ENCODE peak calls at places on chromosomes 3 and 15, in four cellular contexts. One of them, this sample, is unnamed. For H3K4me1, the result is how much of the 10 kb centered on the place peaks cover.

GRCh38 chr3:172065534-172065933 is 26.2 kb downstream of the FNDC3B start:
- ATAC-seq in Panc1: no peak
- ATAC-seq in K562: peak
- ATAC-seq in HCT116: no peak
- ATAC-seq in this sample: no peak

GRCh38 chr15:80693682-80694623 is 1.2 kb upstream of the ABHD17C start:
- ATAC-seq in HCT116: no peak
- ATAC-seq in Panc1: peak
- ATAC-seq in K562: no peak
- ATAC-seq in this sample: peak

GRCh38 chr3:149479621-149480325 is 5.3 kb downstream of the TM4SF4 start:
- ATAC-seq in K562: peak
- ATAC-seq in Panc1: peak
- ATAC-seq in HCT116: no peak
- ATAC-seq in this sample: no peak

GRCh38 chr3:120227710-120228347 is 57.2 kb downstream of the GPR156 start:
- ATAC-seq in Panc1: no peak
- ATAC-seq in K562: no peak
- ATAC-seq in HCT116: no peak
- ATAC-seq in this sample: no peak

GRCh38 chr15:25787855-25788521 is 75.1 kb downstream of the ATP10A start:
- ATAC-seq in HCT116: no peak
- ATAC-seq in Panc1: no peak
- ATAC-seq in K562: peak
- ATAC-seq in this sample: no peak

GRCh38 chr15:25838191-25838870 is 24.8 kb downstream of the ATP10A start:
- ATAC-seq in Panc1: no peak
- ATAC-seq in HCT116: no peak
- ATAC-seq in K562: no peak
- ATAC-seq in this sample: no peak

GRCh38 chr3:25513642-25514266 is 85.7 kb downstream of the RARB start:
- ATAC-seq in Panc1: no peak
- ATAC-seq in K562: no peak
- ATAC-seq in HCT116: no peak
- ATAC-seq in this sample: no peak

GRCh38 chr3:127955680-127956079 is 40.6 kb downstream of the KBTBD12 start:
- ATAC-seq in HCT116: no peak
- ATAC-seq in K562: no peak
- ATAC-seq in Panc1: no peak
- ATAC-seq in this sample: no peak

GRCh38 chr3:171566803-171567422 is 106.7 kb upstream of the TNIK start:
- ATAC-seq in HCT116: peak
- ATAC-seq in Panc1: peak
- ATAC-seq in K562: peak
- ATAC-seq in this sample: no peak

GRCh38 chr15:59739557-59740186 is 50.6 kb upstream of the BNIP2 start:
- ATAC-seq in Panc1: no peak
- ATAC-seq in HCT116: no peak
- ATAC-seq in K562: no peak
- ATAC-seq in this sample: no peak

GRCh38 chr15:59746777-59747176 is 57.7 kb upstream of the BNIP2 start:
- ATAC-seq in Panc1: peak
- ATAC-seq in HCT116: no peak
- ATAC-seq in K562: no peak
- ATAC-seq in this sample: no peak

GRCh38 chr15:59736181-59736580 is 47.1 kb upstream of the BNIP2 start:
- ATAC-seq in Panc1: no peak
- ATAC-seq in HCT116: no peak
- ATAC-seq in K562: no peak
- ATAC-seq in this sample: no peak

GRCh38 chr15:59738676-59739075 is 49.6 kb upstream of the BNIP2 start:
- ATAC-seq in K562: no peak
- ATAC-seq in Panc1: no peak
- ATAC-seq in HCT116: no peak
- ATAC-seq in this sample: no peak

GRCh38 chr15:59741274-59741906 is 52.3 kb upstream of the BNIP2 start:
- ATAC-seq in Panc1: peak
- ATAC-seq in HCT116: peak
- ATAC-seq in K562: no peak
- ATAC-seq in this sample: no peak
- TF ChIP-seq CTCF in Panc1: peak
- TF ChIP-seq CTCF in HCT116: peak
- TF ChIP-seq CTCF in K562: peak
- TF ChIP-seq CTCF in this sample: no peak

GRCh38 chr3:50319872-50320625 is 2.5 kb downstream of the HYAL2 start:
- ATAC-seq in HCT116: no peak
- ATAC-seq in Panc1: no peak
- ATAC-seq in K562: no peak
- ATAC-seq in this sample: no peak
- H3K4me1 ChIP-seq in HCT116: half or more
- H3K4me1 ChIP-seq in Panc1: under half
- H3K4me1 ChIP-seq in K562: half or more
- H3K4me1 ChIP-seq in this sample: half or more

GRCh38 chr3:89622063-89622700 is 514.8 kb downstream of the EPHA3 start:
- ATAC-seq in HCT116: no peak
- ATAC-seq in K562: no peak
- ATAC-seq in Panc1: no peak
- ATAC-seq in this sample: no peak

GRCh38 chr3:89617706-89618105 is 510.3 kb downstream of the EPHA3 start:
- ATAC-seq in Panc1: no peak
- ATAC-seq in K562: no peak
- ATAC-seq in HCT116: no peak
- ATAC-seq in this sample: no peak

GRCh38 chr3:89624494-89624893 is 517.1 kb downstream of the EPHA3 start:
- ATAC-seq in Panc1: no peak
- ATAC-seq in K562: no peak
- ATAC-seq in HCT116: no peak
- ATAC-seq in this sample: no peak

GRCh38 chr3:89619263-89619662 is 511.8 kb downstream of the EPHA3 start:
- ATAC-seq in K562: no peak
- ATAC-seq in Panc1: no peak
- ATAC-seq in HCT116: no peak
- ATAC-seq in this sample: no peak
- TF ChIP-seq POLR2AphosphoS5 in K562: no peak
- TF ChIP-seq POLR2AphosphoS5 in Panc1: no peak
- TF ChIP-seq POLR2AphosphoS5 in HCT116: no peak
- TF ChIP-seq POLR2AphosphoS5 in this sample: no peak

DNA sequence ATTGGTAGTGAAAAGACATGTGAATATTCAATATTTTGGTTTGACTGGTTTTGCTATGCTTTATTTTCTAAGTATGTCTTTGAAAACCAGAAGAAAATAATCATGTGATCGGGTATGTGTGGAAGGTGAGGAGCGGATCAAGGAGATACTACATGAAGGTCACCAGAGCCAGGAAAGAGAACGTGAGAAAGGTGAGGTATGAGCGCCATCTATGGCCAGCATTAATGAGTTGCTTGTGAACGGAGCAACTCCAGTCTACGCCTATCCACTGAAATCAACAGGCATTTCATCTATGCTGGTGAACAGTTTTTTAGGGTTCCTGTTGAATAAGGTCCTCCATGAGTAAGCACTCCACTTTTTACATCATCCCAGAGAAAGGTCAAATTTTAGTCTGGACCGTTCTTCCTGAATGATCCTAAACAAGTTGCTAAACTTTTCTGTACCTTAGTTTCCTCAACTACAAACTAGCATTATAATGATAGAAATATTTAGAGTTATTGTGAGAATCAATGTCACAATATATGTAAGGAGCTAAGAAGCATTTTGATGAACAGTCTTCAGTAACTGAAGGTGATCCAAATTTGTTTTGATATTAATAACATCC is 1435.2 kb upstream of the CADM2 start:
- ATAC-seq in Panc1: peak
- ATAC-seq in K562: no peak
- ATAC-seq in HCT116: no peak
- ATAC-seq in this sample: no peak
- TF ChIP-seq CTCF in Panc1: peak
- TF ChIP-seq CTCF in K562: no peak
- TF ChIP-seq CTCF in HCT116: peak
- TF ChIP-seq CTCF in this sample: peak

GRCh38 chr3:15319575-15319974 is 12.8 kb downstream of the SH3BP5 start:
- ATAC-seq in Panc1: no peak
- ATAC-seq in K562: no peak
- ATAC-seq in HCT116: no peak
- ATAC-seq in this sample: peak

GRCh38 chr3:15318661-15319060 is 13.7 kb downstream of the SH3BP5 start:
- ATAC-seq in HCT116: no peak
- ATAC-seq in Panc1: no peak
- ATAC-seq in K562: no peak
- ATAC-seq in this sample: no peak

GRCh38 chr3:15317164-15317477 is 15.3 kb downstream of the SH3BP5 start:
- ATAC-seq in HCT116: no peak
- ATAC-seq in Panc1: no peak
- ATAC-seq in K562: no peak
- ATAC-seq in this sample: peak

GRCh38 chr3:15323063-15323462 is 9.3 kb downstream of the SH3BP5 start:
- ATAC-seq in Panc1: no peak
- ATAC-seq in K562: no peak
- ATAC-seq in HCT116: no peak
- ATAC-seq in this sample: no peak

DNA sequence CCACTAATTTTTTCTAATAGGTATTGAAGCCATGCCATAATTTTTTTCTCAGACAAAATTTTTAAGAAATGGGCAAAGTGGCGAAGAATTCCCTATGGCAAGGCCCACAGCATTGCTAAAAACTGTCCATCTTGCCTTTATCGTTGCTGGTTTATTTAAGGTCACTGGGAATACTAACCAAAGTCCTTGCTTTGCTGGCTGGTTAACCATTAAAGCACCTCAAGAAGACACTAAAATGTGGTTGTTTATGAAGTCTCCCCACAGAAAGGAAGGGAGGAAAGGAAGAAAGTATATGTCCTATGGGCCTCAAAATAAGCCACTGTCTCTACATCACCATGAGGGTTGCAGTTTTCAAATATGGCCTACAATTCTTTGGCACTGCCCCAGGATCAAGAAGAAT is 13.3 kb downstream of the SH3BP5 start:
- ATAC-seq in HCT116: no peak
- ATAC-seq in Panc1: no peak
- ATAC-seq in K562: no peak
- ATAC-seq in this sample: no peak
- H3K4me1 ChIP-seq in HCT116: under half
- H3K4me1 ChIP-seq in Panc1: under half
- H3K4me1 ChIP-seq in K562: under half
- H3K4me1 ChIP-seq in this sample: under half

DNA sequence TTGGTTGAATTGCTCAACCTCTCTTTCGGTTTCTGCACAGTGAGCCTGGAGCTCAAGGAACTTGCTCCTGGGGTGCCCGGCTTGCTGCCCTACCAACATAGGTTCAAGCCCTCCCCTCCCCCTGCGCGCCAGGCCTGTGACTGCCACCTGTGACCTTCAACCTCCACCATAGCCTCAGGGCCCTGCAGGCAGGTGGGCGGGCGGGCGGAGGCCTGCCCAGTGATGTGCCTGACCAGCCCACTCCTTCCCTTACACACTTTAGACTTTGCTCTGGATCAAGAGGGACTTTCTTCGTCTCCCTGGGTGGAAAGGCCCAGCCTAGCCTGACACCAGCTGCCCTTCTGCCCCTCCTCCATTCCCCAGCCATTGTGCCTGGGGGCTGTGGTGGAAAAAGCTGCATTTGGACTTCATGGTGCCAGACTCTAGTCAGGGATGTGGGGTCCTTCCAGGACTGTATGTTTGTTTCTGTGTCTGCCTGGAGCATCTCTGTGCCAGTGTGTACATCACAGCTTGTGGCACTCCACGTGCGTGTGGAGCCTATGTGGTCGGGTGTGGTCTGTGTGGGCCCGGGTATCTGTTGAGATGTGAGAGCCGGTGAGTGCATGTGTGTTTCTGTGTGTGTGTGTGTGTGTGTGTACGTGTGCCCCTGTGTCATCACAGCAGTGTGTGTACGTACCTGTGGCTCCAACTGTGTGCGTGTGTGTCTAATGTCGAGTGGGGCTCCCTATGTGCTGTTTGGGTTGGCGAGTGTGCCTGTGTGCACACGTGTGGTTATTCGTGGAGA is 9.5 kb downstream of the PRKCD start:
- ATAC-seq in Panc1: no peak
- ATAC-seq in K562: no peak
- ATAC-seq in HCT116: no peak
- ATAC-seq in this sample: no peak
- TF ChIP-seq POLR2AphosphoS5 in Panc1: no peak
- TF ChIP-seq POLR2AphosphoS5 in K562: no peak
- TF ChIP-seq POLR2AphosphoS5 in HCT116: no peak
- TF ChIP-seq POLR2AphosphoS5 in this sample: no peak

GRCh38 chr3:21835266-21835665 is 84.3 kb upstream of the ZNF385D start:
- ATAC-seq in HCT116: no peak
- ATAC-seq in Panc1: no peak
- ATAC-seq in K562: no peak
- ATAC-seq in this sample: no peak

GRCh38 chr3:21839181-21839580 is 88.2 kb upstream of the ZNF385D start:
- ATAC-seq in Panc1: no peak
- ATAC-seq in HCT116: no peak
- ATAC-seq in K562: no peak
- ATAC-seq in this sample: peak

GRCh38 chr3:21839592-21839991 is 88.6 kb upstream of the ZNF385D start:
- ATAC-seq in Panc1: no peak
- ATAC-seq in HCT116: no peak
- ATAC-seq in K562: peak
- ATAC-seq in this sample: peak
- TF ChIP-seq CTCF in Panc1: peak
- TF ChIP-seq CTCF in HCT116: peak
- TF ChIP-seq CTCF in K562: peak
- TF ChIP-seq CTCF in this sample: peak

DNA sequence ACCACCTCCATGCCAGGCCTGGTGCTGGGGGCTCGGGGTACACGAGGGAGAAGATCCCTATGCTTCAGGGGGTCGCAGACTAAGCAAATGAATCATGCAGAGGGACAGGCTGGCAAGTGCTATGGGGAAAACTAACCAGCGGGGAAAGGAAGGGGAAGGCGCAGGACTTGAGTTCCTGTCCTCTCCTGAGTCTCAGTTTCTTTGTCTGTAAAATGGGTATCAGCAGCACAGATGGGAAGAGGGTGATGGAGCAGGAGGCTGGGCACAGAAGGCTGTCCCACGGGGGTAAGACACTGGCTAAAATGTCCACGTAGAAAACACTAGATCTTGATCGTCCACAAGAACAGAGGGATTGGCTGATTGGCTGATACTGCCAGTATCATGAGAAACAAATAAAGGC is 39.8 kb downstream of the RGMA start:
- ATAC-seq in HCT116: no peak
- ATAC-seq in K562: no peak
- ATAC-seq in Panc1: no peak
- ATAC-seq in this sample: no peak
- H3K4me1 ChIP-seq in HCT116: under half
- H3K4me1 ChIP-seq in K562: under half
- H3K4me1 ChIP-seq in Panc1: under half
- H3K4me1 ChIP-seq in this sample: under half

This sample was measured in gastroesophageal sphincter.